ENCODE peak calls at places on chromosomes 13 and 19, in six cellular contexts. One of them, this sample, is unnamed.

GRCh38 chr19:3285647-3286176 is 61.3 kb downstream of the CELF5 start:
- DNase-seq in NCI-H446: no peak
- DNase-seq in stimulated activated CD8-positive, alpha-beta memory T cell treated with anti-CD3 and anti-CD28 coated beads, Interleukin-7, amount 100 ng/mL, for 1 hour: no peak
- DNase-seq in hippocampal formation: no peak
- DNase-seq in activated naive CD8-positive, alpha-beta T cell treated with anti-CD3 and anti-CD28 coated beads, Interleukin-2, amount 10 ng/mL, durations not matched to agents 7 days and 5 days: peak
- DNase-seq in SW 1271: no peak
- DNase-seq in this sample: peak

GRCh38 chr13:96575423-96576320 is 418.6 kb downstream of the OXGR1 start:
- DNase-seq in stimulated activated CD8-positive, alpha-beta memory T cell treated with anti-CD3 and anti-CD28 coated beads, Interleukin-7, amount 100 ng/mL, for 1 hour: no peak
- DNase-seq in NCI-H446: no peak
- DNase-seq in hippocampal formation: no peak
- DNase-seq in activated naive CD8-positive, alpha-beta T cell treated with anti-CD3 and anti-CD28 coated beads, Interleukin-2, amount 10 ng/mL, durations not matched to agents 7 days and 5 days: no peak
- DNase-seq in SW 1271: no peak
- DNase-seq in this sample: no peak

GRCh38 chr19:38932425-38933179 is 1.9 kb downstream of the MRPS12 start:
- DNase-seq in activated naive CD8-positive, alpha-beta T cell treated with anti-CD3 and anti-CD28 coated beads, Interleukin-2, amount 10 ng/mL, durations not matched to agents 7 days and 5 days: no peak
- DNase-seq in stimulated activated CD8-positive, alpha-beta memory T cell treated with anti-CD3 and anti-CD28 coated beads, Interleukin-7, amount 100 ng/mL, for 1 hour: no peak
- DNase-seq in NCI-H446: peak
- DNase-seq in SW 1271: no peak
- DNase-seq in hippocampal formation: no peak
- DNase-seq in this sample: no peak

GRCh38 chr13:87094646-87095045 is 576.5 kb upstream of the SLITRK5 start:
- DNase-seq in SW 1271: no peak
- DNase-seq in NCI-H446: no peak
- DNase-seq in stimulated activated CD8-positive, alpha-beta memory T cell treated with anti-CD3 and anti-CD28 coated beads, Interleukin-7, amount 100 ng/mL, for 1 hour: no peak
- DNase-seq in hippocampal formation: no peak
- DNase-seq in activated naive CD8-positive, alpha-beta T cell treated with anti-CD3 and anti-CD28 coated beads, Interleukin-2, amount 10 ng/mL, durations not matched to agents 7 days and 5 days: no peak
- DNase-seq in this sample: no peak

GRCh38 chr13:102571075-102571474 is 25.7 kb upstream of the TPP2 start:
- DNase-seq in stimulated activated CD8-positive, alpha-beta memory T cell treated with anti-CD3 and anti-CD28 coated beads, Interleukin-7, amount 100 ng/mL, for 1 hour: no peak
- DNase-seq in NCI-H446: no peak
- DNase-seq in SW 1271: no peak
- DNase-seq in activated naive CD8-positive, alpha-beta T cell treated with anti-CD3 and anti-CD28 coated beads, Interleukin-2, amount 10 ng/mL, durations not matched to agents 7 days and 5 days: no peak
- DNase-seq in hippocampal formation: no peak
- DNase-seq in this sample: no peak

GRCh38 chr19:55383789-55384575 is at the start of gene TMEM238:
- DNase-seq in stimulated activated CD8-positive, alpha-beta memory T cell treated with anti-CD3 and anti-CD28 coated beads, Interleukin-7, amount 100 ng/mL, for 1 hour: no peak
- DNase-seq in NCI-H446: no peak
- DNase-seq in SW 1271: no peak
- DNase-seq in hippocampal formation: peak
- DNase-seq in activated naive CD8-positive, alpha-beta T cell treated with anti-CD3 and anti-CD28 coated beads, Interleukin-2, amount 10 ng/mL, durations not matched to agents 7 days and 5 days: peak
- DNase-seq in this sample: peak

GRCh38 chr19:12140545-12141404 is 625 bp upstream of the ZNF20 start:
- DNase-seq in SW 1271: peak
- DNase-seq in NCI-H446: peak
- DNase-seq in hippocampal formation: peak
- DNase-seq in activated naive CD8-positive, alpha-beta T cell treated with anti-CD3 and anti-CD28 coated beads, Interleukin-2, amount 10 ng/mL, durations not matched to agents 7 days and 5 days: peak
- DNase-seq in stimulated activated CD8-positive, alpha-beta memory T cell treated with anti-CD3 and anti-CD28 coated beads, Interleukin-7, amount 100 ng/mL, for 1 hour: peak
- DNase-seq in this sample: peak

GRCh38 chr19:7007859-7008258 is 13.4 kb downstream of the MBD3L2B start:
- DNase-seq in SW 1271: no peak
- DNase-seq in activated naive CD8-positive, alpha-beta T cell treated with anti-CD3 and anti-CD28 coated beads, Interleukin-2, amount 10 ng/mL, durations not matched to agents 7 days and 5 days: no peak
- DNase-seq in stimulated activated CD8-positive, alpha-beta memory T cell treated with anti-CD3 and anti-CD28 coated beads, Interleukin-7, amount 100 ng/mL, for 1 hour: no peak
- DNase-seq in hippocampal formation: no peak
- DNase-seq in NCI-H446: no peak
- DNase-seq in this sample: no peak

GRCh38 chr13:29294869-29295268 is 300.6 kb downstream of the SLC7A1 start:
- DNase-seq in SW 1271: no peak
- DNase-seq in stimulated activated CD8-positive, alpha-beta memory T cell treated with anti-CD3 and anti-CD28 coated beads, Interleukin-7, amount 100 ng/mL, for 1 hour: no peak
- DNase-seq in NCI-H446: no peak
- DNase-seq in activated naive CD8-positive, alpha-beta T cell treated with anti-CD3 and anti-CD28 coated beads, Interleukin-2, amount 10 ng/mL, durations not matched to agents 7 days and 5 days: no peak
- DNase-seq in hippocampal formation: no peak
- DNase-seq in this sample: no peak

GRCh38 chr19:35106291-35106583 is 9.4 kb upstream of the FXYD3 start:
- DNase-seq in NCI-H446: no peak
- DNase-seq in activated naive CD8-positive, alpha-beta T cell treated with anti-CD3 and anti-CD28 coated beads, Interleukin-2, amount 10 ng/mL, durations not matched to agents 7 days and 5 days: no peak
- DNase-seq in stimulated activated CD8-positive, alpha-beta memory T cell treated with anti-CD3 and anti-CD28 coated beads, Interleukin-7, amount 100 ng/mL, for 1 hour: no peak
- DNase-seq in SW 1271: no peak
- DNase-seq in hippocampal formation: peak
- DNase-seq in this sample: no peak

GRCh38 chr19:45125975-45126493 is 33.1 kb downstream of the PPP1R37 start:
- DNase-seq in activated naive CD8-positive, alpha-beta T cell treated with anti-CD3 and anti-CD28 coated beads, Interleukin-2, amount 10 ng/mL, durations not matched to agents 7 days and 5 days: peak
- DNase-seq in SW 1271: no peak
- DNase-seq in NCI-H446: peak
- DNase-seq in hippocampal formation: peak
- DNase-seq in stimulated activated CD8-positive, alpha-beta memory T cell treated with anti-CD3 and anti-CD28 coated beads, Interleukin-7, amount 100 ng/mL, for 1 hour: peak
- DNase-seq in this sample: peak

GRCh38 chr19:35031072-35031881 is 1.0 kb downstream of the SCN1B start:
- DNase-seq in stimulated activated CD8-positive, alpha-beta memory T cell treated with anti-CD3 and anti-CD28 coated beads, Interleukin-7, amount 100 ng/mL, for 1 hour: no peak
- DNase-seq in hippocampal formation: peak
- DNase-seq in NCI-H446: no peak
- DNase-seq in activated naive CD8-positive, alpha-beta T cell treated with anti-CD3 and anti-CD28 coated beads, Interleukin-2, amount 10 ng/mL, durations not matched to agents 7 days and 5 days: no peak
- DNase-seq in SW 1271: no peak
- DNase-seq in this sample: no peak

GRCh38 chr19:5850743-5851293 is 431 bp downstream of the FUT3 start:
- DNase-seq in stimulated activated CD8-positive, alpha-beta memory T cell treated with anti-CD3 and anti-CD28 coated beads, Interleukin-7, amount 100 ng/mL, for 1 hour: no peak
- DNase-seq in hippocampal formation: no peak
- DNase-seq in NCI-H446: no peak
- DNase-seq in SW 1271: no peak
- DNase-seq in activated naive CD8-positive, alpha-beta T cell treated with anti-CD3 and anti-CD28 coated beads, Interleukin-2, amount 10 ng/mL, durations not matched to agents 7 days and 5 days: no peak
- DNase-seq in this sample: no peak

GRCh38 chr13:79500829-79501228 is 19.9 kb downstream of the NDFIP2 start:
- DNase-seq in hippocampal formation: no peak
- DNase-seq in NCI-H446: no peak
- DNase-seq in SW 1271: no peak
- DNase-seq in activated naive CD8-positive, alpha-beta T cell treated with anti-CD3 and anti-CD28 coated beads, Interleukin-2, amount 10 ng/mL, durations not matched to agents 7 days and 5 days: no peak
- DNase-seq in stimulated activated CD8-positive, alpha-beta memory T cell treated with anti-CD3 and anti-CD28 coated beads, Interleukin-7, amount 100 ng/mL, for 1 hour: no peak
- DNase-seq in this sample: no peak

GRCh38 chr13:73934215-73934623 is 200.0 kb downstream of the KLF12 start:
- DNase-seq in NCI-H446: no peak
- DNase-seq in activated naive CD8-positive, alpha-beta T cell treated with anti-CD3 and anti-CD28 coated beads, Interleukin-2, amount 10 ng/mL, durations not matched to agents 7 days and 5 days: no peak
- DNase-seq in stimulated activated CD8-positive, alpha-beta memory T cell treated with anti-CD3 and anti-CD28 coated beads, Interleukin-7, amount 100 ng/mL, for 1 hour: no peak
- DNase-seq in hippocampal formation: no peak
- DNase-seq in SW 1271: no peak
- DNase-seq in this sample: no peak

GRCh38 chr19:18419699-18420460 is 682 bp downstream of the SSBP4 start:
- DNase-seq in SW 1271: no peak
- DNase-seq in NCI-H446: no peak
- DNase-seq in hippocampal formation: no peak
- DNase-seq in activated naive CD8-positive, alpha-beta T cell treated with anti-CD3 and anti-CD28 coated beads, Interleukin-2, amount 10 ng/mL, durations not matched to agents 7 days and 5 days: peak
- DNase-seq in stimulated activated CD8-positive, alpha-beta memory T cell treated with anti-CD3 and anti-CD28 coated beads, Interleukin-7, amount 100 ng/mL, for 1 hour: no peak
- DNase-seq in this sample: no peak

GRCh38 chr13:75861786-75862185 is 225.7 kb downstream of the LMO7 start:
- DNase-seq in NCI-H446: no peak
- DNase-seq in SW 1271: no peak
- DNase-seq in stimulated activated CD8-positive, alpha-beta memory T cell treated with anti-CD3 and anti-CD28 coated beads, Interleukin-7, amount 100 ng/mL, for 1 hour: no peak
- DNase-seq in activated naive CD8-positive, alpha-beta T cell treated with anti-CD3 and anti-CD28 coated beads, Interleukin-2, amount 10 ng/mL, durations not matched to agents 7 days and 5 days: no peak
- DNase-seq in hippocampal formation: no peak
- DNase-seq in this sample: no peak

GRCh38 chr19:13887529-13887928 is 10.6 kb downstream of the NANOS3 start:
- DNase-seq in hippocampal formation: no peak
- DNase-seq in SW 1271: no peak
- DNase-seq in stimulated activated CD8-positive, alpha-beta memory T cell treated with anti-CD3 and anti-CD28 coated beads, Interleukin-7, amount 100 ng/mL, for 1 hour: no peak
- DNase-seq in NCI-H446: no peak
- DNase-seq in activated naive CD8-positive, alpha-beta T cell treated with anti-CD3 and anti-CD28 coated beads, Interleukin-2, amount 10 ng/mL, durations not matched to agents 7 days and 5 days: no peak
- DNase-seq in this sample: no peak

GRCh38 chr19:482186-483041 is 13.9 kb upstream of the MADCAM1 start:
- DNase-seq in NCI-H446: no peak
- DNase-seq in stimulated activated CD8-positive, alpha-beta memory T cell treated with anti-CD3 and anti-CD28 coated beads, Interleukin-7, amount 100 ng/mL, for 1 hour: no peak
- DNase-seq in hippocampal formation: no peak
- DNase-seq in SW 1271: no peak
- DNase-seq in activated naive CD8-positive, alpha-beta T cell treated with anti-CD3 and anti-CD28 coated beads, Interleukin-2, amount 10 ng/mL, durations not matched to agents 7 days and 5 days: no peak
- DNase-seq in this sample: no peak

GRCh38 chr19:46533085-46534081 is 37.7 kb upstream of the PNMA8B start:
- DNase-seq in hippocampal formation: peak
- DNase-seq in NCI-H446: no peak
- DNase-seq in stimulated activated CD8-positive, alpha-beta memory T cell treated with anti-CD3 and anti-CD28 coated beads, Interleukin-7, amount 100 ng/mL, for 1 hour: no peak
- DNase-seq in activated naive CD8-positive, alpha-beta T cell treated with anti-CD3 and anti-CD28 coated beads, Interleukin-2, amount 10 ng/mL, durations not matched to agents 7 days and 5 days: no peak
- DNase-seq in SW 1271: no peak
- DNase-seq in this sample: no peak

GRCh38 chr19:3291644-3292043 is 67.2 kb downstream of the CELF5 start:
- DNase-seq in NCI-H446: no peak
- DNase-seq in hippocampal formation: no peak
- DNase-seq in activated naive CD8-positive, alpha-beta T cell treated with anti-CD3 and anti-CD28 coated beads, Interleukin-2, amount 10 ng/mL, durations not matched to agents 7 days and 5 days: no peak
- DNase-seq in stimulated activated CD8-positive, alpha-beta memory T cell treated with anti-CD3 and anti-CD28 coated beads, Interleukin-7, amount 100 ng/mL, for 1 hour: no peak
- DNase-seq in SW 1271: no peak
- DNase-seq in this sample: no peak

This sample was measured in NCI-H774.